ENCODE peak calls at places on chromosomes 2 and 18, in five cellular contexts. L, Z, P, U and B are unnamed samples.

GRCh38 chr18:9091066-9091476 is 11.4 kb upstream of the NDUFV2 start:
- DNase-seq in L (no peak), Z (no peak), P (no peak), U (no peak), B (no peak)

GRCh38 chr2:185245806-185246205 is 492.8 kb upstream of the FSIP2 start:
- DNase-seq in L (no peak), Z (no peak), P (no peak), U (no peak), B (no peak)

GRCh38 chr2:236167297-236168109 is 683 bp downstream of the GBX2 start:
- DNase-seq in L (no peak), Z (no peak), P (no peak), U (no peak), B (no peak)

GRCh38 chr2:40658917-40659316 is 207.0 kb upstream of the SLC8A1 start:
- DNase-seq in L (no peak), Z (peak; percentile 31), P (no peak), U (no peak), B (no peak)

GRCh38 chr2:165857881-165858280 is 63.8 kb upstream of the GALNT3 start:
- DNase-seq in L (no peak), Z (no peak), P (no peak), U (no peak), B (no peak)

GRCh38 chr2:25251461-25252273 is 83.3 kb upstream of the POMC start:
- DNase-seq in L (peak; percentile 75), Z (peak; percentile 60), P (no peak), U (peak; percentile 83), B (peak; percentile 49)

GRCh38 chr2:179022685-179023084 is 27.3 kb downstream of the CCDC141 start:
- DNase-seq in L (peak; percentile 42), Z (no peak), P (no peak), U (peak; percentile 41), B (peak; percentile 25)

GRCh38 chr2:237695201-237695780 is 67.9 kb downstream of the LRRFIP1 start:
- DNase-seq in L (no peak), Z (peak; percentile 2), P (no peak), U (no peak), B (no peak)

GRCh38 chr2:88216641-88217040 is 46.5 kb downstream of the THNSL2 start:
- DNase-seq in L (no peak), Z (peak; percentile 23), P (no peak), U (no peak), B (no peak)

GRCh38 chr18:3350021-3350420 is 88.1 kb downstream of the MYL12B start:
- DNase-seq in L (no peak), Z (no peak), P (no peak), U (no peak), B (no peak)

GRCh38 chr18:848062-848795 is 36.2 kb upstream of the YES1 start:
- DNase-seq in L (no peak), Z (no peak), P (no peak), U (no peak), B (no peak)

GRCh38 chr18:55586841-55587240 is 1.2 kb downstream of the TCF4 start:
- DNase-seq in L (no peak), Z (no peak), P (no peak), U (no peak), B (no peak)

GRCh38 chr2:112155331-112156151 is 17.4 kb downstream of the FBLN7 start:
- DNase-seq in L (no peak), Z (no peak), P (peak; percentile 67), U (peak; percentile 35), B (no peak)

GRCh38 chr2:20602803-20603202 is 48.1 kb downstream of the HS1BP3 start:
- DNase-seq in L (no peak), Z (no peak), P (no peak), U (no peak), B (no peak)

GRCh38 chr2:118978064-118978463 is 36.1 kb downstream of the MARCO start:
- DNase-seq in L (no peak), Z (peak; percentile 18), P (no peak), U (no peak), B (no peak)

GRCh38 chr2:12750166-12750905 is 33.6 kb downstream of the TRIB2 start:
- DNase-seq in L (no peak), Z (no peak), P (no peak), U (peak; percentile 33), B (no peak)

GRCh38 chr18:73168171-73168570 is 300.4 kb upstream of the NETO1 start:
- DNase-seq in L (no peak), Z (no peak), P (no peak), U (no peak), B (no peak)

GRCh38 chr2:36560726-36561125 is 37.2 kb downstream of the FEZ2 start:
- DNase-seq in L (no peak), Z (no peak), P (no peak), U (no peak), B (no peak)

GRCh38 chr2:196213252-196213651 is 41.9 kb upstream of the STK17B start:
- DNase-seq in L (no peak), Z (no peak), P (no peak), U (no peak), B (no peak)

GRCh38 chr2:167857406-167857805 is 390.0 kb downstream of the STK39 start:
- DNase-seq in L (no peak), Z (no peak), P (no peak), U (peak; percentile 52), B (no peak)

GRCh38 chr2:236955675-236956618 is 129.7 kb upstream of the COPS8 start:
- DNase-seq in L (no peak), Z (no peak), P (no peak), U (no peak), B (no peak)

GRCh38 chr2:241986836-241987641 is 117.5 kb downstream of the RTP5 start:
- DNase-seq in L (no peak), Z (peak; percentile 34), P (no peak), U (no peak), B (peak; percentile 11)

GRCh38 chr2:172358784-172359556 is 68.4 kb upstream of the ITGA6 start:
- DNase-seq in L (peak; percentile 45), Z (no peak), P (no peak), U (peak; percentile 79), B (no peak)

GRCh38 chr18:55013685-55014084 is 54.4 kb upstream of the CCDC68 start:
- DNase-seq in L (no peak), Z (no peak), P (no peak), U (no peak), B (no peak)

GRCh38 chr18:50748243-50749229 is 71.3 kb downstream of the MRO start:
- DNase-seq in L (no peak), Z (peak; percentile 73), P (no peak), U (no peak), B (no peak)

GRCh38 chr2:153074207-153074606 is 355.8 kb downstream of the ARL6IP6 start:
- DNase-seq in L (no peak), Z (no peak), P (no peak), U (no peak), B (no peak)

GRCh38 chr2:14424478-14425390 is 207.8 kb upstream of the LRATD1 start:
- DNase-seq in L (no peak), Z (no peak), P (no peak), U (no peak), B (no peak)

GRCh38 chr2:78699696-78700095 is 325.8 kb upstream of the REG3G start:
- DNase-seq in L (no peak), Z (no peak), P (no peak), U (no peak), B (no peak)

GRCh38 chr2:222298311-222299150 is at the start of gene PAX3:
- DNase-seq in L (no peak), Z (peak; percentile 86), P (no peak), U (no peak), B (no peak)

GRCh38 chr18:40874233-40874632 is 1080.8 kb upstream of the PIK3C3 start:
- DNase-seq in L (no peak), Z (no peak), P (no peak), U (no peak), B (no peak)